ENCODE peak calls at places on chromosomes 16 and 17, in four cellular contexts. One of them, this sample, is unnamed.

GRCh38 chr17:36641877-36642845 is 40.8 kb downstream of the MRM1 start:
- DNase-seq in effector memory CD4-positive, alpha-beta T cell: no peak
- DNase-seq in aorta: peak
- DNase-seq in mesendoderm: no peak
- DNase-seq in this sample: no peak

GRCh38 chr16:2745116-2745890 is 7.1 kb upstream of the SRRM2 start:
- DNase-seq in effector memory CD4-positive, alpha-beta T cell: no peak
- DNase-seq in aorta: peak
- DNase-seq in mesendoderm: no peak
- DNase-seq in this sample: no peak

GRCh38 chr17:57288753-57289121 is 32.4 kb downstream of the MSI2 start:
- DNase-seq in effector memory CD4-positive, alpha-beta T cell: no peak
- DNase-seq in aorta: no peak
- DNase-seq in mesendoderm: no peak
- DNase-seq in this sample: no peak

GRCh38 chr16:79261461-79261860 is 339.1 kb downstream of the MAF start:
- DNase-seq in effector memory CD4-positive, alpha-beta T cell: no peak
- DNase-seq in aorta: no peak
- DNase-seq in mesendoderm: peak
- DNase-seq in this sample: peak

GRCh38 chr16:68319185-68319908 is 8.5 kb downstream of the PRMT7 start:
- DNase-seq in effector memory CD4-positive, alpha-beta T cell: no peak
- DNase-seq in aorta: no peak
- DNase-seq in mesendoderm: peak
- DNase-seq in this sample: no peak

GRCh38 chr16:28090646-28091377 is 27.3 kb upstream of the GSG1L start:
- DNase-seq in effector memory CD4-positive, alpha-beta T cell: no peak
- DNase-seq in aorta: peak
- DNase-seq in mesendoderm: peak
- DNase-seq in this sample: no peak

GRCh38 chr16:2467301-2468141 is 3.6 kb upstream of the NTN3 start:
- DNase-seq in effector memory CD4-positive, alpha-beta T cell: no peak
- DNase-seq in aorta: peak
- DNase-seq in mesendoderm: peak
- DNase-seq in this sample: peak

GRCh38 chr16:57258226-57258909 is 13.3 kb downstream of the ARL2BP start:
- DNase-seq in effector memory CD4-positive, alpha-beta T cell: no peak
- DNase-seq in aorta: peak
- DNase-seq in mesendoderm: no peak
- DNase-seq in this sample: no peak

GRCh38 chr16:89442588-89442987 is 47.8 kb downstream of the ANKRD11 start:
- DNase-seq in effector memory CD4-positive, alpha-beta T cell: no peak
- DNase-seq in aorta: no peak
- DNase-seq in mesendoderm: no peak
- DNase-seq in this sample: no peak

GRCh38 chr16:84643180-84643583 is 5.1 kb upstream of the KLHL36 start:
- DNase-seq in effector memory CD4-positive, alpha-beta T cell: no peak
- DNase-seq in aorta: peak
- DNase-seq in mesendoderm: no peak
- DNase-seq in this sample: peak

GRCh38 chr17:40937384-40937819 is at the start of gene KRT23:
- DNase-seq in effector memory CD4-positive, alpha-beta T cell: no peak
- DNase-seq in aorta: no peak
- DNase-seq in mesendoderm: peak
- DNase-seq in this sample: peak

GRCh38 chr17:40938981-40939380 is 1.5 kb upstream of the KRT23 start:
- DNase-seq in effector memory CD4-positive, alpha-beta T cell: no peak
- DNase-seq in aorta: no peak
- DNase-seq in mesendoderm: no peak
- DNase-seq in this sample: no peak

GRCh38 chr17:40935624-40936023 is 1.8 kb downstream of the KRT23 start:
- DNase-seq in effector memory CD4-positive, alpha-beta T cell: no peak
- DNase-seq in aorta: no peak
- DNase-seq in mesendoderm: no peak
- DNase-seq in this sample: no peak

GRCh38 chr17:40936976-40937375 is 470 bp downstream of the KRT23 start:
- DNase-seq in effector memory CD4-positive, alpha-beta T cell: no peak
- DNase-seq in aorta: no peak
- DNase-seq in mesendoderm: peak
- DNase-seq in this sample: no peak

GRCh38 chr17:40936437-40936971 is 942 bp downstream of the KRT23 start:
- DNase-seq in effector memory CD4-positive, alpha-beta T cell: no peak
- DNase-seq in aorta: no peak
- DNase-seq in mesendoderm: no peak
- DNase-seq in this sample: no peak
- H3K27ac ChIP-seq in effector memory CD4-positive, alpha-beta T cell: no peak
- H3K27ac ChIP-seq in aorta: no peak
- H3K27ac ChIP-seq in mesendoderm: no peak
- H3K27ac ChIP-seq in this sample: peak

DNA sequence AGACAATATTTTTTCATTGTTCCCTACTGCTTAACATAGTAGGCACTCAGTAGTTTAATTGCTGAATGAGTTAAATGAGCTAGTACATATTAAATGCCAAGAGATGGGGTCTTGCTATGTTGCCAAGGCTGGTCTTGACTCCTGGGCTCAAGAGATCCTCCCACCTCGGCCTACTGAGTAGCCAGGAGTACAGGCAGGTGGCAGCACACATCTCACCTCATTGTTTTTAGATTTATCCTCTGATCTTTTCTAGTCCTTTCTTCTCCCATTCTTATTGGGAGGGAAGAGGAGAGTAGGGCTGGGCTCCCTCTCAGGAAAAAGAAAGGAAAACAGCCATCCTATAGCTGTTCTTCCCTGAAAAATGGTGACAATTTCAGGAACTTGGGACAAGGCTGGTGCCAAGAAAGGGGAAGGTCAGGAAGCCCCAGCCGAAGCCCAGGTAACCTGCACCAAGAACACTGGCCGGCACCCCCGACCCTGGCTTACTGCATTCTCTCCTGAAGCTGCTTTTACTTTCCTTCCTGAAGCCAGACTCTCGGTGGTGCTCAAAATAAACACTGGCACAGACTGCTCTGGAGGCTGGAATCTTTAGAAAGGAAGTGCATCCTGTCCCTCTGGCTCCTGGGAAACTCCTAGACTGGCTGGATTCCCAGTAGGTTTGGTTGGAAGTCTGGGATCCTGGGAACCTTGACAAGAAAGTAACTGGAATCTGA is 2.7 kb downstream of the TNFAIP1 start:
- DNase-seq in effector memory CD4-positive, alpha-beta T cell: no peak
- DNase-seq in aorta: no peak
- DNase-seq in mesendoderm: peak
- DNase-seq in this sample: no peak
- H3K27ac ChIP-seq in effector memory CD4-positive, alpha-beta T cell: no peak
- H3K27ac ChIP-seq in aorta: peak
- H3K27ac ChIP-seq in mesendoderm: no peak
- H3K27ac ChIP-seq in this sample: no peak

GRCh38 chr17:50203589-50204345 is 2.3 kb upstream of the COL1A1 start:
- DNase-seq in effector memory CD4-positive, alpha-beta T cell: no peak
- DNase-seq in aorta: peak
- DNase-seq in mesendoderm: no peak
- DNase-seq in this sample: no peak
- H3K27ac ChIP-seq in effector memory CD4-positive, alpha-beta T cell: no peak
- H3K27ac ChIP-seq in aorta: no peak
- H3K27ac ChIP-seq in mesendoderm: no peak
- H3K27ac ChIP-seq in this sample: no peak

DNA sequence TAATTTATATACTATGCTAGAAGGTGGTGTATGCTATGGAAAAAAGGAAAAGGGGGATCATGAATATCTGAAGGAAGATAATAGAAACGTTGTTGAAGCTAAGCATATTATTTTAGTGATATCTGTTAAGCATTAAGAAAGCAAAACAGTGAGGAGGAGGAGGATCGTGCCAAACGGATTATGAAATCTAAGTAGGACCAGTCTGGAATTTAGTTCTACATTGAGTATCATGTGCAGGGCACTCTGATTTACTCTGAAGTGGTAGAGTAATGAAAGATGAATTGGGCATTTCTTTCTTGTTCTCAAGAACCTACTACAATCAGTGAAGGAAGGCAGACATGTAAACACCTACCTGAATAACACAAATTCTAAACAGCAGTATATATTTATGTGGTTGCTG is 195.3 kb downstream of the CYB561 start:
- DNase-seq in effector memory CD4-positive, alpha-beta T cell: no peak
- DNase-seq in aorta: no peak
- DNase-seq in mesendoderm: no peak
- DNase-seq in this sample: no peak
- H3K27ac ChIP-seq in effector memory CD4-positive, alpha-beta T cell: no peak
- H3K27ac ChIP-seq in aorta: no peak
- H3K27ac ChIP-seq in mesendoderm: no peak
- H3K27ac ChIP-seq in this sample: no peak

GRCh38 chr16:52562770-52563169 is 15.8 kb upstream of the TOX3 start:
- DNase-seq in effector memory CD4-positive, alpha-beta T cell: no peak
- DNase-seq in aorta: no peak
- DNase-seq in mesendoderm: no peak
- DNase-seq in this sample: no peak
- H3K27ac ChIP-seq in effector memory CD4-positive, alpha-beta T cell: no peak
- H3K27ac ChIP-seq in aorta: no peak
- H3K27ac ChIP-seq in mesendoderm: no peak
- H3K27ac ChIP-seq in this sample: peak

GRCh38 chr17:51439395-51440229 is 179.3 kb downstream of the UTP18 start:
- DNase-seq in effector memory CD4-positive, alpha-beta T cell: no peak
- DNase-seq in aorta: no peak
- DNase-seq in mesendoderm: peak
- DNase-seq in this sample: no peak
- H3K27ac ChIP-seq in effector memory CD4-positive, alpha-beta T cell: no peak
- H3K27ac ChIP-seq in aorta: no peak
- H3K27ac ChIP-seq in mesendoderm: no peak
- H3K27ac ChIP-seq in this sample: no peak

This sample was measured in body of pancreas.